ENCODE peak calls at places on chromosomes 2 and 18, in six cellular contexts. One of them, this sample, is unnamed.

GRCh38 chr2:133789743-133790142 is 221.5 kb upstream of the NCKAP5 start:
- DNase-seq in Ammon's horn: no peak
- DNase-seq in T-helper 9 cell: no peak
- DNase-seq in osteocyte: no peak
- DNase-seq in substantia nigra: no peak
- DNase-seq in effector memory CD4-positive, alpha-beta T cell: no peak
- DNase-seq in this sample: no peak

GRCh38 chr18:9737814-9738160 is 29.7 kb downstream of the RAB31 start:
- DNase-seq in effector memory CD4-positive, alpha-beta T cell: no peak
- DNase-seq in osteocyte: no peak
- DNase-seq in Ammon's horn: peak
- DNase-seq in substantia nigra: peak
- DNase-seq in T-helper 9 cell: no peak
- DNase-seq in this sample: peak

GRCh38 chr2:144405313-144405710 is 114.6 kb downstream of the ZEB2 start:
- DNase-seq in T-helper 9 cell: no peak
- DNase-seq in Ammon's horn: no peak
- DNase-seq in osteocyte: no peak
- DNase-seq in effector memory CD4-positive, alpha-beta T cell: no peak
- DNase-seq in substantia nigra: no peak
- DNase-seq in this sample: no peak

GRCh38 chr18:38886235-38886634 is 1320.6 kb upstream of the CELF4 start:
- DNase-seq in osteocyte: no peak
- DNase-seq in effector memory CD4-positive, alpha-beta T cell: no peak
- DNase-seq in substantia nigra: no peak
- DNase-seq in Ammon's horn: no peak
- DNase-seq in T-helper 9 cell: no peak
- DNase-seq in this sample: no peak

GRCh38 chr2:85607268-85608215 is 4.3 kb downstream of the C2orf68 start:
- DNase-seq in T-helper 9 cell: no peak
- DNase-seq in osteocyte: no peak
- DNase-seq in Ammon's horn: no peak
- DNase-seq in effector memory CD4-positive, alpha-beta T cell: no peak
- DNase-seq in substantia nigra: no peak
- DNase-seq in this sample: no peak

GRCh38 chr18:23719634-23720201 is 30.5 kb downstream of the LAMA3 start:
- DNase-seq in T-helper 9 cell: no peak
- DNase-seq in effector memory CD4-positive, alpha-beta T cell: no peak
- DNase-seq in Ammon's horn: no peak
- DNase-seq in substantia nigra: no peak
- DNase-seq in osteocyte: no peak
- DNase-seq in this sample: no peak

GRCh38 chr2:3642521-3643215 is 15.3 kb upstream of the ALLC start:
- DNase-seq in substantia nigra: no peak
- DNase-seq in T-helper 9 cell: no peak
- DNase-seq in osteocyte: peak
- DNase-seq in effector memory CD4-positive, alpha-beta T cell: no peak
- DNase-seq in Ammon's horn: no peak
- DNase-seq in this sample: no peak

GRCh38 chr2:172270278-172271079 is 156.9 kb upstream of the ITGA6 start:
- DNase-seq in Ammon's horn: no peak
- DNase-seq in T-helper 9 cell: no peak
- DNase-seq in substantia nigra: no peak
- DNase-seq in osteocyte: no peak
- DNase-seq in effector memory CD4-positive, alpha-beta T cell: no peak
- DNase-seq in this sample: peak

GRCh38 chr2:223526106-223526505 is 76.1 kb downstream of the SCG2 start:
- DNase-seq in T-helper 9 cell: no peak
- DNase-seq in substantia nigra: no peak
- DNase-seq in effector memory CD4-positive, alpha-beta T cell: no peak
- DNase-seq in osteocyte: no peak
- DNase-seq in Ammon's horn: no peak
- DNase-seq in this sample: no peak

GRCh38 chr2:152344561-152345195 is 9.7 kb downstream of the FMNL2 start:
- DNase-seq in effector memory CD4-positive, alpha-beta T cell: no peak
- DNase-seq in substantia nigra: no peak
- DNase-seq in Ammon's horn: no peak
- DNase-seq in osteocyte: no peak
- DNase-seq in T-helper 9 cell: no peak
- DNase-seq in this sample: no peak

This sample was measured in nephron progenitor cell.